ENCODE peak calls at places on chromosomes 7 and 10, in seven cellular contexts. One of them, this sample, is unnamed.
A peak's percentile ranks its signal among the peaks of the same experiment; 100 is the strongest.

GRCh38 chr10:95837368-95837776 is 70.4 kb upstream of the CC2D2B start:
- DNase-seq in transverse colon: no peak
- DNase-seq in neural progenitor cell: peak; percentile 45
- DNase-seq in H9: no peak
- DNase-seq in body of pancreas: no peak
- DNase-seq in cardiac muscle cell: no peak
- DNase-seq in heart right ventricle: no peak
- DNase-seq in this sample: peak; percentile 24

GRCh38 chr10:82887488-82887887 is 1012.5 kb downstream of the NRG3 start:
- DNase-seq in heart right ventricle: no peak
- DNase-seq in cardiac muscle cell: no peak
- DNase-seq in H9: no peak
- DNase-seq in transverse colon: no peak
- DNase-seq in body of pancreas: peak; percentile 14
- DNase-seq in neural progenitor cell: no peak
- DNase-seq in this sample: no peak

GRCh38 chr7:55078465-55079372 is 59.9 kb downstream of the EGFR start:
- DNase-seq in neural progenitor cell: peak; percentile 54
- DNase-seq in heart right ventricle: no peak
- DNase-seq in H9: peak; percentile 72
- DNase-seq in cardiac muscle cell: no peak
- DNase-seq in body of pancreas: no peak
- DNase-seq in transverse colon: peak; percentile 81
- DNase-seq in this sample: no peak

GRCh38 chr7:111210996-111211395 is 120.1 kb downstream of the LRRN3 start:
- DNase-seq in neural progenitor cell: no peak
- DNase-seq in heart right ventricle: no peak
- DNase-seq in H9: no peak
- DNase-seq in cardiac muscle cell: no peak
- DNase-seq in body of pancreas: no peak
- DNase-seq in transverse colon: no peak
- DNase-seq in this sample: no peak

GRCh38 chr7:5423844-5424688 is 432 bp upstream of the TNRC18 start:
- DNase-seq in body of pancreas: peak; percentile 97
- DNase-seq in neural progenitor cell: peak; percentile 98
- DNase-seq in cardiac muscle cell: peak; percentile 99
- DNase-seq in H9: peak; percentile 97
- DNase-seq in transverse colon: peak; percentile 95
- DNase-seq in heart right ventricle: peak; percentile 98
- DNase-seq in this sample: peak; percentile 99

GRCh38 chr7:149882264-149883048 is 8.7 kb downstream of the ATP6V0E2 start:
- DNase-seq in cardiac muscle cell: no peak
- DNase-seq in transverse colon: no peak
- DNase-seq in H9: peak; percentile 14
- DNase-seq in neural progenitor cell: no peak
- DNase-seq in body of pancreas: no peak
- DNase-seq in heart right ventricle: no peak
- DNase-seq in this sample: no peak

GRCh38 chr7:139384611-139385010 is 24.9 kb downstream of the LUC7L2 start:
- DNase-seq in H9: no peak
- DNase-seq in cardiac muscle cell: no peak
- DNase-seq in transverse colon: no peak
- DNase-seq in heart right ventricle: no peak
- DNase-seq in neural progenitor cell: no peak
- DNase-seq in body of pancreas: no peak
- DNase-seq in this sample: no peak

GRCh38 chr10:33116293-33116697 is 158.3 kb upstream of the ITGB1 start:
- DNase-seq in body of pancreas: peak; percentile 22
- DNase-seq in heart right ventricle: peak; percentile 54
- DNase-seq in transverse colon: no peak
- DNase-seq in H9: peak; percentile 64
- DNase-seq in cardiac muscle cell: peak; percentile 70
- DNase-seq in neural progenitor cell: peak; percentile 79
- DNase-seq in this sample: peak; percentile 40

GRCh38 chr7:105742787-105743186 is 133.6 kb downstream of the ATXN7L1 start:
- DNase-seq in body of pancreas: no peak
- DNase-seq in heart right ventricle: no peak
- DNase-seq in cardiac muscle cell: no peak
- DNase-seq in transverse colon: no peak
- DNase-seq in H9: no peak
- DNase-seq in neural progenitor cell: no peak
- DNase-seq in this sample: no peak

GRCh38 chr7:158995514-158995913 is 139.2 kb downstream of the DYNC2I1 start:
- DNase-seq in heart right ventricle: no peak
- DNase-seq in H9: no peak
- DNase-seq in transverse colon: no peak
- DNase-seq in body of pancreas: no peak
- DNase-seq in cardiac muscle cell: no peak
- DNase-seq in neural progenitor cell: no peak
- DNase-seq in this sample: no peak

GRCh38 chr7:137791947-137792346 is 54.8 kb downstream of the DGKI start:
- DNase-seq in transverse colon: no peak
- DNase-seq in neural progenitor cell: no peak
- DNase-seq in body of pancreas: no peak
- DNase-seq in cardiac muscle cell: no peak
- DNase-seq in H9: no peak
- DNase-seq in heart right ventricle: no peak
- DNase-seq in this sample: no peak

DNA sequence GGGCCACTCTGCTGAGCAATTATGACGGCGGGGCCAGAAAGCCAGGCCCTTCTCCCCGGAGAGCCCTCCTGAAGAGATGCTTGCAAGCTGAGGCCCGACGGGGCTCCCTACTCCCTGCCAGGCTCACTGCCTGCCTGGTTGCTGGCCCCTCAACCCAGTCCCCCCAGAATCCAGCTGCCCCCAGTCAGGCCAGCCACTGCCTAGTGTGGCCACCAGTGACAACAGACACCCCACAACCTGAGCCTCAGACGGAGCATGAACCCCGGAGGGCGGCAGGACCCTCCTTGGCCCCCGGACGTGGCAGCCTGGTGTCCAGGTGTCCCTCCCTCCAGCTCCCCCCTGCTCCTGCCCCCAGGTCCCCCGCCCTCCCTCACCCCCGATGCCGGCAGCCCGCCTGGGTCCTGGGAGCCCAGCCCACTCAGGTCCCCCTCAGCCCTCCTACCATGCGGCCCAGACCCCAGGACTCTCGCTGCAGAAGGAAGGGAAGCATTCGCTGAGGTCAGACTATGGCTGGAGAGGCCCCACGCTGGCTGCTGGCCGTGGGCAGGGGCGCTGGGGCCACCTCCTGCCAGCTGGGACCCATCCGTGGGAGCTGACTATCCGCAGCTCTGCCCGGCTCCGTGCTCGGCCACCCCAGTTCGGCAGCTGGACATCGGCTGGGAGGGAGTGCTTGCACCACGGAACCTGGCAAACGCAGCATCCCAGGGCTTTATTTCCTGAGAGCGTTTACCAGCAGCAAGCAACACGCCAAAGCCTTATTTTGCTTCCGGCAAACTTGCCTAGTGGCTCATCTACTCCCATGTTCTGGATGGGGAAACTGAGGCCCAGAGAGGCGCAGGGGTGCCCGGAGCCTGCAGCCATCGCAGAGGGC is 89.8 kb downstream of the UNCX start:
- DNase-seq in transverse colon: no peak
- DNase-seq in cardiac muscle cell: no peak
- DNase-seq in neural progenitor cell: no peak
- DNase-seq in body of pancreas: no peak
- DNase-seq in H9: no peak
- DNase-seq in heart right ventricle: no peak
- DNase-seq in this sample: no peak
- H3K27me3 ChIP-seq in transverse colon: peaks cover 54% of the 10 kb centered on the region
- H3K27me3 ChIP-seq in cardiac muscle cell: no peaks in the 10 kb centered on the region
- H3K27me3 ChIP-seq in neural progenitor cell: no peaks in the 10 kb centered on the region
- H3K27me3 ChIP-seq in body of pancreas: peaks cover 4% of the 10 kb centered on the region
- H3K27me3 ChIP-seq in H9: no peaks in the 10 kb centered on the region
- H3K27me3 ChIP-seq in heart right ventricle: peaks cover 7% of the 10 kb centered on the region
- H3K27me3 ChIP-seq in this sample: no peaks in the 10 kb centered on the region

GRCh38 chr7:116216956-116217570 is 6.7 kb downstream of the TES start:
- DNase-seq in neural progenitor cell: no peak
- DNase-seq in body of pancreas: no peak
- DNase-seq in H9: no peak
- DNase-seq in cardiac muscle cell: no peak
- DNase-seq in transverse colon: no peak
- DNase-seq in heart right ventricle: no peak
- DNase-seq in this sample: no peak
- H3K4me1 ChIP-seq in neural progenitor cell: no peaks in the 10 kb centered on the region
- H3K4me1 ChIP-seq in body of pancreas: peaks cover 50% of the 10 kb centered on the region
- H3K4me1 ChIP-seq in H9: no peaks in the 10 kb centered on the region
- H3K4me1 ChIP-seq in cardiac muscle cell: no peaks in the 10 kb centered on the region
- H3K4me1 ChIP-seq in transverse colon: peaks cover 44% of the 10 kb centered on the region
- H3K4me1 ChIP-seq in heart right ventricle: peaks cover 68% of the 10 kb centered on the region
- H3K4me1 ChIP-seq in this sample: peaks cover 3% of the 10 kb centered on the region

GRCh38 chr10:123148414-123149161 is 652 bp downstream of the HMX2 start:
- DNase-seq in H9: peak; percentile 78
- DNase-seq in heart right ventricle: no peak
- DNase-seq in body of pancreas: no peak
- DNase-seq in neural progenitor cell: peak; percentile 66
- DNase-seq in transverse colon: no peak
- DNase-seq in cardiac muscle cell: no peak
- DNase-seq in this sample: peak; percentile 23
- H3K27me3 ChIP-seq in H9: peaks cover 61% of the 10 kb centered on the region
- H3K27me3 ChIP-seq in heart right ventricle: peaks cover 54% of the 10 kb centered on the region
- H3K27me3 ChIP-seq in body of pancreas: peaks cover 67% of the 10 kb centered on the region
- H3K27me3 ChIP-seq in neural progenitor cell: peaks cover 100% of the 10 kb centered on the region
- H3K27me3 ChIP-seq in transverse colon: peaks cover 99% of the 10 kb centered on the region
- H3K27me3 ChIP-seq in cardiac muscle cell: peaks cover 100% of the 10 kb centered on the region
- H3K27me3 ChIP-seq in this sample: peaks cover 100% of the 10 kb centered on the region

DNA sequence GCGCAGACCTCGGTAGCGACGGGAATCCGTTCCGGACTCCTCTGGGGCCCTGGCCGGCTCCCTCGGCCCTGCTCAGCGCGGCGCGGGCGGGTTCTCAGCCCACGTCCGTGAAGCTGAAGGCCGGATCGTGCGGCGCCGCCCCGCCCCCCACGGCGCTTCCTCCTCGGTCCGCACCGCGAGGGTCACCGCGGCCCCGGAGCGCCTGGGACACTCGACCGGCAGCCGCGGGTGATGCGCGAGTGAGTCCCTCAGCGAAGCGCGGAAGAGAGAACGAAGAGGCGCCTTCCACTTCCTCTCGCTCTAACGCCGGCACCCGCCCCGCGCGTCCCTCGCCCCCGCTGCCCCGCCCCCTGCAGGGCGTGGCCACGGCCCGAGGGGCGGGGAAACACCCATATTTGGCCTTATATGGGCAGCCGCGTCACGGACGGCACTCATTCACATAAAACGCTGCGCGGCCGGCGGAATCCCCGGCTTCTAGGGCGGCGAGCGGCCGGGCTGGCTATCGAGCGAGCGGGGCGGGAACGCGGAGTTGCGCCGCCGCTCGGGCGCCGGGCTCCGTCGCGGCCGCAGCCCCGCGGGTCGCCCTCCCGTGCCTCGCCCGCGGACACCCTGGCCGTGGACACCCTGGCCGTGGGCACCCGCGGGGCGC is at the start of gene DUSP5:
- DNase-seq in neural progenitor cell: peak; percentile 98
- DNase-seq in body of pancreas: peak; percentile 93
- DNase-seq in H9: peak; percentile 90
- DNase-seq in cardiac muscle cell: peak; percentile 98
- DNase-seq in transverse colon: peak; percentile 96
- DNase-seq in heart right ventricle: peak; percentile 94
- DNase-seq in this sample: peak; percentile 97
- H3K4me1 ChIP-seq in neural progenitor cell: peaks cover 45% of the 10 kb centered on the region
- H3K4me1 ChIP-seq in body of pancreas: peaks cover 44% of the 10 kb centered on the region
- H3K4me1 ChIP-seq in H9: peaks cover 12% of the 10 kb centered on the region
- H3K4me1 ChIP-seq in cardiac muscle cell: peaks cover 32% of the 10 kb centered on the region
- H3K4me1 ChIP-seq in transverse colon: peaks cover 53% of the 10 kb centered on the region
- H3K4me1 ChIP-seq in heart right ventricle: peaks cover 58% of the 10 kb centered on the region
- H3K4me1 ChIP-seq in this sample: peaks cover 26% of the 10 kb centered on the region